ENCODE peak calls at places on chromosomes 4 and X, in six cellular contexts. One of them, this sample, is unnamed.
A peak's percentile ranks its signal among the peaks of the same experiment; 100 is the strongest.

GRCh38 chrX:19721726-19722370 is 165.6 kb downstream of the SH3KBP1 start:
- DNase-seq in hepatocyte: no peak
- DNase-seq in GM13976: no peak
- DNase-seq in brain microvascular endothelial cell: no peak
- DNase-seq in A673: no peak
- DNase-seq in cardiac muscle cell: no peak
- DNase-seq in this sample: no peak

GRCh38 chr4:54254116-54254914 is 25.2 kb downstream of the PDGFRA start:
- DNase-seq in A673: no peak
- DNase-seq in hepatocyte: no peak
- DNase-seq in brain microvascular endothelial cell: no peak
- DNase-seq in GM13976: no peak
- DNase-seq in cardiac muscle cell: no peak
- DNase-seq in this sample: no peak

GRCh38 chr4:6573986-6574746 is 823 bp upstream of the MAN2B2 start:
- DNase-seq in GM13976: no peak
- DNase-seq in cardiac muscle cell: no peak
- DNase-seq in hepatocyte: no peak
- DNase-seq in A673: no peak
- DNase-seq in brain microvascular endothelial cell: no peak
- DNase-seq in this sample: no peak

GRCh38 chr4:126766266-126766665 is 866.5 kb upstream of the INTU start:
- DNase-seq in GM13976: no peak
- DNase-seq in cardiac muscle cell: no peak
- DNase-seq in brain microvascular endothelial cell: no peak
- DNase-seq in A673: no peak
- DNase-seq in hepatocyte: no peak
- DNase-seq in this sample: no peak

GRCh38 chrX:51336584-51336983 is 4.0 kb downstream of the NUDT10 start:
- DNase-seq in A673: peak; percentile 67
- DNase-seq in cardiac muscle cell: peak; percentile 52
- DNase-seq in brain microvascular endothelial cell: peak; percentile 44
- DNase-seq in GM13976: peak; percentile 46
- DNase-seq in hepatocyte: peak; percentile 55
- DNase-seq in this sample: peak; percentile 54

GRCh38 chr4:39910064-39910463 is 67.6 kb downstream of the PDS5A start:
- DNase-seq in brain microvascular endothelial cell: no peak
- DNase-seq in A673: no peak
- DNase-seq in hepatocyte: no peak
- DNase-seq in GM13976: no peak
- DNase-seq in cardiac muscle cell: no peak
- DNase-seq in this sample: no peak

GRCh38 chr4:176964116-176964691 is 171.5 kb upstream of the VEGFC start:
- DNase-seq in A673: peak; percentile 21
- DNase-seq in GM13976: no peak
- DNase-seq in cardiac muscle cell: no peak
- DNase-seq in brain microvascular endothelial cell: no peak
- DNase-seq in hepatocyte: no peak
- DNase-seq in this sample: no peak

GRCh38 chr4:156764145-156764544 is 207.5 kb downstream of the PDGFC start:
- DNase-seq in A673: peak; percentile 53
- DNase-seq in brain microvascular endothelial cell: no peak
- DNase-seq in hepatocyte: no peak
- DNase-seq in GM13976: no peak
- DNase-seq in cardiac muscle cell: no peak
- DNase-seq in this sample: no peak

GRCh38 chr4:7337196-7338058 is 97.3 kb downstream of the PSAPL1 start:
- DNase-seq in cardiac muscle cell: no peak
- DNase-seq in brain microvascular endothelial cell: no peak
- DNase-seq in hepatocyte: no peak
- DNase-seq in GM13976: no peak
- DNase-seq in A673: no peak
- DNase-seq in this sample: no peak

GRCh38 chr4:74059161-74059829 is 20.8 kb upstream of the CXCL3 start:
- DNase-seq in hepatocyte: no peak
- DNase-seq in brain microvascular endothelial cell: no peak
- DNase-seq in A673: peak; percentile 10
- DNase-seq in GM13976: no peak
- DNase-seq in cardiac muscle cell: no peak
- DNase-seq in this sample: no peak

GRCh38 chr4:2363056-2363719 is 55.3 kb downstream of the ZFYVE28 start:
- DNase-seq in cardiac muscle cell: peak; percentile 58
- DNase-seq in GM13976: no peak
- DNase-seq in brain microvascular endothelial cell: no peak
- DNase-seq in A673: no peak
- DNase-seq in hepatocyte: peak; percentile 62
- DNase-seq in this sample: no peak

GRCh38 chr4:5798447-5798846 is 87.4 kb downstream of the EVC start:
- DNase-seq in cardiac muscle cell: no peak
- DNase-seq in hepatocyte: no peak
- DNase-seq in GM13976: no peak
- DNase-seq in A673: no peak
- DNase-seq in brain microvascular endothelial cell: no peak
- DNase-seq in this sample: no peak

GRCh38 chrX:17814557-17814956 is 46.5 kb downstream of the RAI2 start:
- DNase-seq in brain microvascular endothelial cell: peak; percentile 10
- DNase-seq in cardiac muscle cell: no peak
- DNase-seq in hepatocyte: no peak
- DNase-seq in GM13976: no peak
- DNase-seq in A673: no peak
- DNase-seq in this sample: no peak

GRCh38 chr4:84493092-84493850 is 5.8 kb downstream of the NKX6-1 start:
- DNase-seq in cardiac muscle cell: peak; percentile 64
- DNase-seq in hepatocyte: peak; percentile 58
- DNase-seq in A673: no peak
- DNase-seq in GM13976: no peak
- DNase-seq in brain microvascular endothelial cell: no peak
- DNase-seq in this sample: no peak

GRCh38 chr4:40289366-40290188 is 45.6 kb upstream of the CHRNA9 start:
- DNase-seq in brain microvascular endothelial cell: peak; percentile 12
- DNase-seq in A673: peak; percentile 33
- DNase-seq in hepatocyte: no peak
- DNase-seq in GM13976: no peak
- DNase-seq in cardiac muscle cell: no peak
- DNase-seq in this sample: no peak

GRCh38 chr4:185378264-185378663 is 17.5 kb downstream of the LRP2BP start:
- DNase-seq in hepatocyte: no peak
- DNase-seq in GM13976: no peak
- DNase-seq in cardiac muscle cell: no peak
- DNase-seq in A673: no peak
- DNase-seq in brain microvascular endothelial cell: no peak
- DNase-seq in this sample: no peak

GRCh38 chrX:39450578-39450977 is 647.2 kb downstream of the BCOR start:
- DNase-seq in hepatocyte: peak; percentile 31
- DNase-seq in A673: no peak
- DNase-seq in GM13976: no peak
- DNase-seq in brain microvascular endothelial cell: no peak
- DNase-seq in cardiac muscle cell: peak; percentile 60
- DNase-seq in this sample: no peak

GRCh38 chr4:107058828-107059227 is 22.7 kb upstream of the DKK2 start:
- DNase-seq in cardiac muscle cell: no peak
- DNase-seq in A673: no peak
- DNase-seq in brain microvascular endothelial cell: no peak
- DNase-seq in GM13976: no peak
- DNase-seq in hepatocyte: no peak
- DNase-seq in this sample: no peak

GRCh38 chrX:39972340-39972739 is 125.4 kb downstream of the BCOR start:
- DNase-seq in GM13976: no peak
- DNase-seq in brain microvascular endothelial cell: peak; percentile 9
- DNase-seq in A673: no peak
- DNase-seq in cardiac muscle cell: no peak
- DNase-seq in hepatocyte: no peak
- DNase-seq in this sample: no peak

GRCh38 chrX:18875256-18875878 is 108.5 kb downstream of the PHKA2 start:
- DNase-seq in cardiac muscle cell: no peak
- DNase-seq in hepatocyte: peak; percentile 4
- DNase-seq in A673: peak; percentile 62
- DNase-seq in brain microvascular endothelial cell: no peak
- DNase-seq in GM13976: no peak
- DNase-seq in this sample: no peak

GRCh38 chr4:30912098-30912719 is 192.0 kb downstream of the PCDH7 start:
- DNase-seq in cardiac muscle cell: peak; percentile 25
- DNase-seq in hepatocyte: no peak
- DNase-seq in GM13976: no peak
- DNase-seq in A673: no peak
- DNase-seq in brain microvascular endothelial cell: peak; percentile 22
- DNase-seq in this sample: no peak

GRCh38 chr4:107719211-107719926 is 665 bp downstream of the PAPSS1 start:
- DNase-seq in A673: no peak
- DNase-seq in hepatocyte: no peak
- DNase-seq in brain microvascular endothelial cell: peak; percentile 9
- DNase-seq in GM13976: peak; percentile 11
- DNase-seq in cardiac muscle cell: no peak
- DNase-seq in this sample: peak; percentile 13

GRCh38 chr4:170675568-170676262 is 586.0 kb upstream of the AADAT start:
- DNase-seq in cardiac muscle cell: no peak
- DNase-seq in hepatocyte: no peak
- DNase-seq in GM13976: no peak
- DNase-seq in A673: no peak
- DNase-seq in brain microvascular endothelial cell: peak; percentile 34
- DNase-seq in this sample: no peak

GRCh38 chr4:7189066-7189465 is 3.3 kb upstream of the SORCS2 start:
- DNase-seq in GM13976: no peak
- DNase-seq in cardiac muscle cell: no peak
- DNase-seq in hepatocyte: no peak
- DNase-seq in brain microvascular endothelial cell: no peak
- DNase-seq in A673: no peak
- DNase-seq in this sample: no peak

GRCh38 chr4:35105486-35105885 is 1138.8 kb downstream of the ARAP2 start:
- DNase-seq in hepatocyte: no peak
- DNase-seq in GM13976: no peak
- DNase-seq in brain microvascular endothelial cell: no peak
- DNase-seq in A673: no peak
- DNase-seq in cardiac muscle cell: peak; percentile 14
- DNase-seq in this sample: no peak

GRCh38 chr4:168589154-168589553 is 92.3 kb downstream of the PALLD start:
- DNase-seq in A673: peak; percentile 66
- DNase-seq in cardiac muscle cell: no peak
- DNase-seq in brain microvascular endothelial cell: peak; percentile 88
- DNase-seq in hepatocyte: peak; percentile 27
- DNase-seq in GM13976: no peak
- DNase-seq in this sample: no peak

GRCh38 chr4:15704145-15704544 is 1.3 kb downstream of the BST1 start:
- DNase-seq in brain microvascular endothelial cell: no peak
- DNase-seq in cardiac muscle cell: no peak
- DNase-seq in hepatocyte: no peak
- DNase-seq in GM13976: no peak
- DNase-seq in A673: no peak
- DNase-seq in this sample: no peak

GRCh38 chrX:101658661-101659477 is 781 bp downstream of the ARMCX2 start:
- DNase-seq in hepatocyte: peak; percentile 75
- DNase-seq in cardiac muscle cell: peak; percentile 64
- DNase-seq in GM13976: peak; percentile 70
- DNase-seq in brain microvascular endothelial cell: peak; percentile 47
- DNase-seq in A673: peak; percentile 83
- DNase-seq in this sample: peak; percentile 50

GRCh38 chr4:183430317-183430986 is 14.0 kb upstream of the CDKN2AIP start:
- DNase-seq in A673: no peak
- DNase-seq in cardiac muscle cell: peak; percentile 6
- DNase-seq in brain microvascular endothelial cell: no peak
- DNase-seq in GM13976: no peak
- DNase-seq in hepatocyte: no peak
- DNase-seq in this sample: no peak

GRCh38 chr4:48315728-48316630 is 25.4 kb upstream of the SLAIN2 start:
- DNase-seq in GM13976: peak; percentile 63
- DNase-seq in brain microvascular endothelial cell: peak; percentile 59
- DNase-seq in A673: peak; percentile 84
- DNase-seq in cardiac muscle cell: peak; percentile 44
- DNase-seq in hepatocyte: peak; percentile 55
- DNase-seq in this sample: peak; percentile 65

GRCh38 chrX:104098151-104098808 is 14.0 kb upstream of the ZCCHC18 start:
- DNase-seq in GM13976: peak; percentile 38
- DNase-seq in brain microvascular endothelial cell: peak; percentile 36
- DNase-seq in A673: peak; percentile 68
- DNase-seq in cardiac muscle cell: peak; percentile 79
- DNase-seq in hepatocyte: peak; percentile 72
- DNase-seq in this sample: peak; percentile 49

GRCh38 chrX:16610121-16610565 is 39.8 kb upstream of the S100G start:
- DNase-seq in cardiac muscle cell: no peak
- DNase-seq in hepatocyte: no peak
- DNase-seq in A673: peak; percentile 55
- DNase-seq in brain microvascular endothelial cell: peak; percentile 40
- DNase-seq in GM13976: no peak
- DNase-seq in this sample: no peak
- TF ChIP-seq CTCF in cardiac muscle cell: no peak
- TF ChIP-seq CTCF in hepatocyte: no peak
- TF ChIP-seq CTCF in A673: no peak
- TF ChIP-seq CTCF in brain microvascular endothelial cell: no peak
- TF ChIP-seq CTCF in GM13976: no peak
- TF ChIP-seq CTCF in this sample: no peak

GRCh38 chrX:153866302-153867019 is 19.5 kb downstream of the L1CAM start:
- DNase-seq in GM13976: no peak
- DNase-seq in cardiac muscle cell: no peak
- DNase-seq in brain microvascular endothelial cell: no peak
- DNase-seq in A673: no peak
- DNase-seq in hepatocyte: no peak
- DNase-seq in this sample: no peak
- TF ChIP-seq CTCF in GM13976: no peak
- TF ChIP-seq CTCF in cardiac muscle cell: no peak
- TF ChIP-seq CTCF in brain microvascular endothelial cell: no peak
- TF ChIP-seq CTCF in A673: no peak
- TF ChIP-seq CTCF in hepatocyte: no peak
- TF ChIP-seq CTCF in this sample: no peak

DNA sequence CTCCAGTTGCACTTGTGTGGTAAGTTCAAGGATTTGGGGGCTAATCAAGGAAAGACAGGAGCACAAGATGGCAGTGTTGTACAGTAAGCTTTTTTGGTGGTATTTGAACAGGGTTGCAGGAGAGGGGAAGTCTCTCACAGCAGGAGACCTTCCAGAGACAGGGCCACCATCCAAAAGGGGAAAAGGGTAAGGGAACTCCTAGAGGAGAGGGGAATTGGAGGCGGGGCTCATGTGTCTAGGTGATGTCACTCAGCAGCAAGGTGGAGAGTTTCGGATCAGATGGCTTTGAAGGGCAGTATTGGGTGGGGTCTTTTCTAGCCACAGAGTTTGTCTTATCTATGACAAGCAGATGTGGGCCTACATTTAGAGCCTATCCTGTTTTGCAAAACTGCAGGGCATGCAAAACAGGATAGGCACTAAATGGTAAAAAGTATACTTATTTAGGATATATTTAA is 13.4 kb upstream of the RNF175 start:
- DNase-seq in cardiac muscle cell: no peak
- DNase-seq in GM13976: no peak
- DNase-seq in A673: peak; percentile 45
- DNase-seq in brain microvascular endothelial cell: no peak
- DNase-seq in hepatocyte: no peak
- DNase-seq in this sample: no peak
- TF ChIP-seq CTCF in cardiac muscle cell: no peak
- TF ChIP-seq CTCF in GM13976: no peak
- TF ChIP-seq CTCF in A673: peak; percentile 47
- TF ChIP-seq CTCF in brain microvascular endothelial cell: peak; percentile 31
- TF ChIP-seq CTCF in hepatocyte: peak; percentile 25
- TF ChIP-seq CTCF in this sample: no peak

DNA sequence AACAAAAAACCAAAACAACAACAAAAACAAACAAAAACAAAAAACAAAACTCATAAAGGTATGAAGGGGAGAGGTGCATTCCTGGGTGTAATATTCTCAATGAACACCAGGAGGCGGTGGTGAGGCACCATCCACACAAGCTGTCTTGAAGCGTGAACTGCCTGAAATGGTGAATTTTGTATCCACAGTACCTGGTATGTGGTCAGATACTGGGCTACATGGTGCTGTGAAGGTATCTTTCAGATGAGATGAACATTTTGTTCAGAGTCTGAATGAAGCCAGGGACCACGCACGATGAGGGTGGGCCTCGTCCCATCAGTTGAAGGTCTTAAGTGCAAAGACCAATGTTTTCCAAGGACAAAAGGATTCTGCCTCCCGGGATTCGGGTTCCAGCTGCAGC is 58.5 kb downstream of the ASMT start:
- DNase-seq in brain microvascular endothelial cell: no peak
- DNase-seq in hepatocyte: peak; percentile 29
- DNase-seq in A673: peak; percentile 53
- DNase-seq in GM13976: peak; percentile 49
- DNase-seq in cardiac muscle cell: peak; percentile 10
- DNase-seq in this sample: peak; percentile 46
- TF ChIP-seq CTCF in brain microvascular endothelial cell: peak; percentile 66
- TF ChIP-seq CTCF in hepatocyte: peak; percentile 55
- TF ChIP-seq CTCF in A673: peak; percentile 80
- TF ChIP-seq CTCF in GM13976: peak; percentile 35
- TF ChIP-seq CTCF in cardiac muscle cell: peak; percentile 44
- TF ChIP-seq CTCF in this sample: peak; percentile 61